ENCODE peak calls at places on chromosomes 13 and 19, in ten cellular contexts. One of them, this sample, is unnamed.

GRCh38 chr19:13079542-13079986 is 23.1 kb downstream of the LYL1 start:
- DNase-seq in fibroblast of the aortic adventitia: peak
- DNase-seq in occipital lobe: no peak
- DNase-seq in CD8-positive, alpha-beta T cell: no peak
- DNase-seq in T-helper 1 cell: no peak
- DNase-seq in stimulated activated CD8-positive, alpha-beta memory T cell treated with anti-CD3 and anti-CD28 coated beads, Interleukin-7, amount 100 ng/mL, for 4 hours: no peak
- DNase-seq in NCI-H510A: no peak
- DNase-seq in germinal center: no peak
- DNase-seq in kidney epithelial cell: no peak
- DNase-seq in lower lobe of right lung: peak
- DNase-seq in this sample: peak

GRCh38 chr19:29154163-29154562 is 58.8 kb downstream of the UQCRFS1 start:
- DNase-seq in NCI-H510A: no peak
- DNase-seq in occipital lobe: no peak
- DNase-seq in lower lobe of right lung: no peak
- DNase-seq in kidney epithelial cell: no peak
- DNase-seq in fibroblast of the aortic adventitia: peak
- DNase-seq in germinal center: no peak
- DNase-seq in stimulated activated CD8-positive, alpha-beta memory T cell treated with anti-CD3 and anti-CD28 coated beads, Interleukin-7, amount 100 ng/mL, for 4 hours: no peak
- DNase-seq in CD8-positive, alpha-beta T cell: no peak
- DNase-seq in T-helper 1 cell: no peak
- DNase-seq in this sample: no peak

GRCh38 chr13:112366907-112367646 is 9.1 kb upstream of the SPACA7 start:
- DNase-seq in kidney epithelial cell: no peak
- DNase-seq in CD8-positive, alpha-beta T cell: no peak
- DNase-seq in fibroblast of the aortic adventitia: no peak
- DNase-seq in lower lobe of right lung: no peak
- DNase-seq in NCI-H510A: no peak
- DNase-seq in occipital lobe: no peak
- DNase-seq in T-helper 1 cell: no peak
- DNase-seq in stimulated activated CD8-positive, alpha-beta memory T cell treated with anti-CD3 and anti-CD28 coated beads, Interleukin-7, amount 100 ng/mL, for 4 hours: no peak
- DNase-seq in germinal center: no peak
- DNase-seq in this sample: no peak

GRCh38 chr13:68888832-68889231 is 1218.8 kb upstream of the ATXN8OS start:
- DNase-seq in kidney epithelial cell: no peak
- DNase-seq in lower lobe of right lung: no peak
- DNase-seq in occipital lobe: no peak
- DNase-seq in T-helper 1 cell: no peak
- DNase-seq in CD8-positive, alpha-beta T cell: no peak
- DNase-seq in fibroblast of the aortic adventitia: no peak
- DNase-seq in germinal center: no peak
- DNase-seq in NCI-H510A: no peak
- DNase-seq in stimulated activated CD8-positive, alpha-beta memory T cell treated with anti-CD3 and anti-CD28 coated beads, Interleukin-7, amount 100 ng/mL, for 4 hours: no peak
- DNase-seq in this sample: no peak

GRCh38 chr19:45355910-45356309 is 14.5 kb downstream of the ERCC2 start:
- DNase-seq in kidney epithelial cell: no peak
- DNase-seq in germinal center: no peak
- DNase-seq in CD8-positive, alpha-beta T cell: no peak
- DNase-seq in stimulated activated CD8-positive, alpha-beta memory T cell treated with anti-CD3 and anti-CD28 coated beads, Interleukin-7, amount 100 ng/mL, for 4 hours: no peak
- DNase-seq in lower lobe of right lung: no peak
- DNase-seq in occipital lobe: no peak
- DNase-seq in NCI-H510A: no peak
- DNase-seq in T-helper 1 cell: no peak
- DNase-seq in fibroblast of the aortic adventitia: no peak
- DNase-seq in this sample: no peak

GRCh38 chr19:12202250-12202649 is 39.4 kb downstream of the ZNF136 start:
- DNase-seq in kidney epithelial cell: no peak
- DNase-seq in stimulated activated CD8-positive, alpha-beta memory T cell treated with anti-CD3 and anti-CD28 coated beads, Interleukin-7, amount 100 ng/mL, for 4 hours: peak
- DNase-seq in CD8-positive, alpha-beta T cell: peak
- DNase-seq in occipital lobe: no peak
- DNase-seq in NCI-H510A: no peak
- DNase-seq in germinal center: no peak
- DNase-seq in lower lobe of right lung: peak
- DNase-seq in fibroblast of the aortic adventitia: no peak
- DNase-seq in T-helper 1 cell: peak
- DNase-seq in this sample: no peak

GRCh38 chr19:4986471-4986888 is 17.6 kb downstream of the KDM4B start:
- DNase-seq in germinal center: no peak
- DNase-seq in occipital lobe: no peak
- DNase-seq in lower lobe of right lung: no peak
- DNase-seq in stimulated activated CD8-positive, alpha-beta memory T cell treated with anti-CD3 and anti-CD28 coated beads, Interleukin-7, amount 100 ng/mL, for 4 hours: no peak
- DNase-seq in NCI-H510A: no peak
- DNase-seq in CD8-positive, alpha-beta T cell: no peak
- DNase-seq in T-helper 1 cell: no peak
- DNase-seq in kidney epithelial cell: no peak
- DNase-seq in fibroblast of the aortic adventitia: no peak
- DNase-seq in this sample: no peak

GRCh38 chr13:45575146-45575829 is 40.3 kb downstream of the ERICH6B start:
- DNase-seq in fibroblast of the aortic adventitia: no peak
- DNase-seq in NCI-H510A: no peak
- DNase-seq in lower lobe of right lung: no peak
- DNase-seq in germinal center: no peak
- DNase-seq in T-helper 1 cell: no peak
- DNase-seq in kidney epithelial cell: no peak
- DNase-seq in stimulated activated CD8-positive, alpha-beta memory T cell treated with anti-CD3 and anti-CD28 coated beads, Interleukin-7, amount 100 ng/mL, for 4 hours: no peak
- DNase-seq in CD8-positive, alpha-beta T cell: no peak
- DNase-seq in occipital lobe: no peak
- DNase-seq in this sample: peak

GRCh38 chr13:103218253-103218652 is 152.0 kb upstream of the SLC10A2 start:
- DNase-seq in T-helper 1 cell: no peak
- DNase-seq in stimulated activated CD8-positive, alpha-beta memory T cell treated with anti-CD3 and anti-CD28 coated beads, Interleukin-7, amount 100 ng/mL, for 4 hours: no peak
- DNase-seq in CD8-positive, alpha-beta T cell: no peak
- DNase-seq in occipital lobe: no peak
- DNase-seq in germinal center: no peak
- DNase-seq in NCI-H510A: no peak
- DNase-seq in lower lobe of right lung: no peak
- DNase-seq in kidney epithelial cell: no peak
- DNase-seq in fibroblast of the aortic adventitia: no peak
- DNase-seq in this sample: peak

GRCh38 chr19:40600086-40600917 is 867 bp upstream of the LTBP4 start:
- DNase-seq in NCI-H510A: no peak
- DNase-seq in occipital lobe: no peak
- DNase-seq in fibroblast of the aortic adventitia: no peak
- DNase-seq in T-helper 1 cell: no peak
- DNase-seq in stimulated activated CD8-positive, alpha-beta memory T cell treated with anti-CD3 and anti-CD28 coated beads, Interleukin-7, amount 100 ng/mL, for 4 hours: no peak
- DNase-seq in lower lobe of right lung: no peak
- DNase-seq in germinal center: no peak
- DNase-seq in kidney epithelial cell: no peak
- DNase-seq in CD8-positive, alpha-beta T cell: no peak
- DNase-seq in this sample: no peak